ENCODE peak calls at places on chromosomes 6 and 20, in five cellular contexts. R is mesenchymal stem cell, F is H9, V is neuronal stem cell, Y is H1. L is an unnamed sample.

GRCh38 chr6:14681699-14682487 is 564.0 kb upstream of the JARID2 start:
- DNase-seq in R (no peak), F (no peak), V (no peak), Y (no peak), L (no peak)

GRCh38 chr6:142635130-142635529 is 309.8 kb downstream of the HIVEP2 start:
- DNase-seq in R (peak), F (no peak), V (no peak), Y (no peak), L (peak)

GRCh38 chr6:137926207-137926731 is 59.2 kb downstream of the TNFAIP3 start:
- DNase-seq in R (peak), F (peak), V (peak), Y (peak), L (peak)

GRCh38 chr20:63701329-63702035 is 5.0 kb downstream of the TNFRSF6B start:
- DNase-seq in R (no peak), F (no peak), V (no peak), Y (no peak), L (no peak)

GRCh38 chr20:58706975-58707681 is 14.5 kb downstream of the NPEPL1 start:
- DNase-seq in R (no peak), F (no peak), V (no peak), Y (no peak), L (no peak)

GRCh38 chr6:149964243-149965190 is 774 bp downstream of the ULBP1 start:
- DNase-seq in R (peak), F (peak), V (no peak), Y (no peak), L (no peak)

GRCh38 chr20:45911486-45912343 is at the start of gene PLTP:
- DNase-seq in R (peak), F (peak), V (peak), Y (no peak), L (no peak)

GRCh38 chr6:150169609-150170008 is 26.8 kb downstream of the PPP1R14C start:
- DNase-seq in R (peak), F (no peak), V (no peak), Y (no peak), L (no peak)

GRCh38 chr20:50850721-50851286 is 55.9 kb downstream of the BCAS4 start:
- DNase-seq in R (no peak), F (peak), V (no peak), Y (peak), L (no peak)

GRCh38 chr6:52416629-52417151 is 3.5 kb upstream of the EFHC1 start:
- DNase-seq in R (peak), F (no peak), V (peak), Y (no peak), L (no peak)

GRCh38 chr6:25942561-25943147 is 12.2 kb upstream of the SLC17A2 start:
- DNase-seq in R (peak), F (no peak), V (peak), Y (no peak), L (no peak)

GRCh38 chr20:41174782-41175181 is 37.4 kb downstream of the PLCG1 start:
- DNase-seq in R (peak), F (peak), V (no peak), Y (no peak), L (no peak)

GRCh38 chr20:35307666-35308653 is 15.7 kb upstream of the FAM83C start:
- DNase-seq in R (peak), F (no peak), V (no peak), Y (no peak), L (no peak)

GRCh38 chr6:51028271-51028670 is 209.6 kb downstream of the TFAP2B start:
- DNase-seq in R (no peak), F (no peak), V (no peak), Y (no peak), L (peak)

GRCh38 chr20:37630161-37630560 is 63.7 kb upstream of the CTNNBL1 start:
- DNase-seq in R (no peak), F (no peak), V (no peak), Y (no peak), L (no peak)

GRCh38 chr20:34980543-34981213 is 25.0 kb downstream of the MYH7B start:
- DNase-seq in R (peak), F (peak), V (no peak), Y (no peak), L (no peak)

GRCh38 chr6:137745321-137745720 is 121.7 kb upstream of the TNFAIP3 start:
- DNase-seq in R (no peak), F (no peak), V (no peak), Y (no peak), L (peak)

GRCh38 chr6:40845588-40845987 is 193.4 kb downstream of the UNC5CL start:
- DNase-seq in R (peak), F (peak), V (peak), Y (peak), L (peak)

GRCh38 chr20:62233684-62234083 is 4.6 kb upstream of the OSBPL2 start:
- DNase-seq in R (no peak), F (no peak), V (no peak), Y (no peak), L (no peak)

GRCh38 chr6:16301511-16301910 is 63.1 kb downstream of the GMPR start:
- DNase-seq in R (no peak), F (no peak), V (no peak), Y (no peak), L (no peak)

GRCh38 chr20:50924261-50924660 is 7.0 kb downstream of the ADNP start:
- DNase-seq in R (peak), F (no peak), V (no peak), Y (no peak), L (no peak)

GRCh38 chr6:128259735-128260685 is 260.4 kb downstream of the PTPRK start:
- DNase-seq in R (no peak), F (no peak), V (no peak), Y (no peak), L (no peak)

GRCh38 chr6:15511248-15512125 is 151.3 kb downstream of the DTNBP1 start:
- DNase-seq in R (no peak), F (no peak), V (no peak), Y (no peak), L (no peak)

DNA sequence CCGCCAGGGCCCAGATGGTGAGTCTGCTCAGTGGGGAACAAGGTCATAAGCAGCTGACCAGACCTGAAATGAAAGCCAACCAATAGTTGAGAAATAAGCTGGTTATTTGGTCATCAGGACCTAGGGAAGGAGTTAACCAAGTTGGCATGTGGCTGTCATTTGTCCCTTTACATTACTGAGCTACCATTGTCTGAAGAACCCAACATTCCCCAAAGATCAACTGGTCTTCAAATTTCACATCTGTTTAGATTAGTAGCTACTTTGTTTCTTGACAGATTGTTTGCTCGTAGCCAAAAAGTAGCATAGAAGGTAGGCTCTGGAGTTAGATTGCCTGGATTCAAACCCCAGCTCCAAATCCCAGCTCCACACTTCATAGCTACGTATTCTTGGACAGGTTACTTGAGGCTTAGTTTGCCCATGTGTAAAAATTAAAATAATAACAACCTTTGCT is 1.0 kb downstream of the NFKBIL1 start:
- DNase-seq in R (no peak), F (no peak), V (no peak), Y (no peak), L (no peak)
- H2BK5ac ChIP-seq in R (no peak), F (no peak), V (no peak), Y (no peak), L (no peak)

GRCh38 chr20:23340524-23340923 is 10.1 kb upstream of the NXT1 start:
- DNase-seq in R (peak), F (peak), V (no peak), Y (no peak), L (peak)
- H2BK12ac ChIP-seq in R (no peak), F (no peak), V (no peak), Y (no peak), L (no peak)

GRCh38 chr20:24648919-24649318 is 179.5 kb downstream of the SYNDIG1 start:
- DNase-seq in R (no peak), F (no peak), V (no peak), Y (no peak), L (no peak)

GRCh38 chr20:24651973-24652340 is 182.5 kb downstream of the SYNDIG1 start:
- DNase-seq in R (no peak), F (no peak), V (no peak), Y (no peak), L (no peak)

GRCh38 chr20:24651171-24651972 is 181.9 kb downstream of the SYNDIG1 start:
- DNase-seq in R (peak), F (no peak), V (no peak), Y (no peak), L (no peak)

GRCh38 chr20:24648481-24648880 is 179.1 kb downstream of the SYNDIG1 start:
- DNase-seq in R (no peak), F (no peak), V (no peak), Y (no peak), L (no peak)

DNA sequence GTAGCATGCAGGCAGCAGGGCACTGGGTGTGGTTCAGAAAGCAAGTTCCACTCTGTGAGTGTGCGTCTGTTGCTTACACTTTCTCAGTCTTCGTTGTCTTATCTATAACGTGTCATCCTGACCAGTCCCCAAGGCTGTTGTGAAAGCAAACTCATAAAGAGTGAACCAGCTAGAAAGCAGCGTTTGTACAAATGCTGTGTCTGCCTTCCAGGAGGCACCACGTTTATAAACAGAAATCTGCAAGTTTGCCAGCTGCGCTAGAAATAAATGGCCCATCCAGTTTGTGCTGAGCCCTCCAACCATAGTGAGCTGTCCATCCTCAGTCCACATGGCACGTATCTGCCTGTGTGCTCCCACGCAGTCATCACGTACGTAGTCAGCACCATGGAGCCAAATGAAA is 180.7 kb downstream of the SYNDIG1 start:
- DNase-seq in R (peak), F (no peak), V (no peak), Y (no peak), L (peak)
- H2BK5ac ChIP-seq in R (no peak), F (no peak), V (no peak), Y (no peak), L (no peak)

GRCh38 chr6:116366740-116367275 is 3.9 kb upstream of the DSE start:
- DNase-seq in R (no peak), F (no peak), V (no peak), Y (no peak), L (no peak)

GRCh38 chr6:116365743-116366142 is 5.0 kb upstream of the DSE start:
- DNase-seq in R (no peak), F (no peak), V (no peak), Y (no peak), L (no peak)

GRCh38 chr6:116362287-116362686 is 8.5 kb upstream of the DSE start:
- DNase-seq in R (no peak), F (no peak), V (no peak), Y (no peak), L (no peak)

GRCh38 chr6:116364361-116364760 is 6.4 kb upstream of the DSE start:
- DNase-seq in R (no peak), F (no peak), V (no peak), Y (no peak), L (peak)

DNA sequence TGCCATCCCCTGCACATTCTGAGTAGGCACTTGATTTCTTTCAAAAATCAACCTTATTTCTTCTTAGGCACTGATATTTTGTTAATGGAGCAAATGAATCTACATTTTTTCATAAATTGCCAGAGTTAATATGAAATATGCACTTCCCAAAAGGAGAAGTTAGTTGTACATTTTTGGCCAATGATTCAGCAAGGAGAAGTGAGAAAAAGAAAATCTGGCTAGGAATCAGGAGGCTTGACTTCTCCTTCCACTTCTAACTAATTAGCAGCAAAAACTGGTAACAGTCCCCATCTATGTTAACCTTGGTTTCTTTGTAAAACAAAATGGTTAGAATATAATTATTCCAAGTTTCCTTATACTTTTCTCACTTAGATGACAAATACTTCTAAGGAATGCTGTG is 7.0 kb upstream of the DSE start:
- DNase-seq in R (peak), F (no peak), V (no peak), Y (no peak), L (peak)
- H2BK12ac ChIP-seq in R (no peak), F (no peak), V (no peak), Y (no peak), L (no peak)

GRCh38 chr6:112154711-112155110 is 67.3 kb downstream of the FAM229B start:
- DNase-seq in R (no peak), F (no peak), V (no peak), Y (no peak), L (no peak)

GRCh38 chr6:112155900-112156299 is 68.5 kb downstream of the FAM229B start:
- DNase-seq in R (peak), F (no peak), V (no peak), Y (no peak), L (no peak)

GRCh38 chr6:112150363-112150762 is 63.0 kb downstream of the FAM229B start:
- DNase-seq in R (peak), F (no peak), V (no peak), Y (no peak), L (no peak)

GRCh38 chr6:112156694-112157093 is 69.3 kb downstream of the FAM229B start:
- DNase-seq in R (no peak), F (no peak), V (no peak), Y (no peak), L (no peak)

DNA sequence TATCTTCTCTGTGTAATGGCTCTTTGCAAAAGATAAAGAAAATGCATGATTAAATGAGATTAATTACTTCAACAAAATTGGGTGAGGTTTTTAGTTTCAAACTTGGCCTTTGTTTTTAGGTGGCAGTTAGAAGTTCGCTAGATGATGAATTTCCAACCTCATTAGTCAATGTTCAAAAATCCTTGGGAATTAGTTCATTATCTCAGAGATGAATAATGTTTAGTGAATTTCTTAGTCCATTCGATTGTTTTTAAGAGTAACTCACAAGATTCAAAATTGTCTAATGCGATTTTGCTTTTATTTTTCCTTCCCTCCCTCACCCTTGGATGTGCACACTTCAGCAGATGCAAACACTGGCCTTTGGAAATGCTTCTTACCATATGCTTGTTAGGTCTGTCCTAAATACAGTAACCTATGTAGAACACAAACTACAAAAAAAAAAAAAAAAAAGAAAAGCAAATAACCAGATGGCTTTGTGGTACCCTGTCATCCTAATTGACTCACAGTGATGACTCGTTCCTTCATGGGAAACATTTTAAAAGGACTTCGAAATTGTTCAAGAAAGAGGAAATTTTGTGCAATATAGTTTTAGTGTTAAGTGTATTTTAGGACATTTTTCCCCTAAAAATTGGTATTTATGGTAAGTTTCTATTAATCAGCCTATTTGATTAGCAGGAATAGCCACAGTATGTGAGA is 66.7 kb downstream of the FAM229B start:
- DNase-seq in R (peak), F (no peak), V (no peak), Y (no peak), L (no peak)
- H2BK5ac ChIP-seq in R (no peak), F (no peak), V (no peak), Y (no peak), L (no peak)

DNA sequence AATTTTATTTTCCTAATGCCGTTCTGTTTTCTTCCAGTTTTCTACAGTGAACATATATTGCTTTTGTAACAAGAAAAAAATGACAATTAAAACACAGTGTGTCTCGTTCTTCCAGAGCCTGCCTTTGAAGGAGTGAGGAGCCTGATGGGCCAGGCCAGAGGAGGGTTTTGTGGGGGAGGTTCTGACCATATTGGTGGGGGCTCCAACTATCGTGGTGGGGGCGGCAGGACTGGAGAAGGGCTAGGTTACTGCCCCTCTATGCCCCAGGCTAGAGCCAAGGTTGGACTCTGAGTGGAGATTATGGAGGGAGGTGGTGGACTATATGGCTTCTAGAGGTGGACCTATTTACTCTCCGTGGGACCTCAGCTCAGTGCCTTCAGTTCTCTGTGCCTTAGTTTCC is 24.0 kb downstream of the DLGAP4 start:
- DNase-seq in R (no peak), F (no peak), V (no peak), Y (no peak), L (no peak)
- H2BK12ac ChIP-seq in R (no peak), F (no peak), V (no peak), Y (no peak), L (no peak)

DNA sequence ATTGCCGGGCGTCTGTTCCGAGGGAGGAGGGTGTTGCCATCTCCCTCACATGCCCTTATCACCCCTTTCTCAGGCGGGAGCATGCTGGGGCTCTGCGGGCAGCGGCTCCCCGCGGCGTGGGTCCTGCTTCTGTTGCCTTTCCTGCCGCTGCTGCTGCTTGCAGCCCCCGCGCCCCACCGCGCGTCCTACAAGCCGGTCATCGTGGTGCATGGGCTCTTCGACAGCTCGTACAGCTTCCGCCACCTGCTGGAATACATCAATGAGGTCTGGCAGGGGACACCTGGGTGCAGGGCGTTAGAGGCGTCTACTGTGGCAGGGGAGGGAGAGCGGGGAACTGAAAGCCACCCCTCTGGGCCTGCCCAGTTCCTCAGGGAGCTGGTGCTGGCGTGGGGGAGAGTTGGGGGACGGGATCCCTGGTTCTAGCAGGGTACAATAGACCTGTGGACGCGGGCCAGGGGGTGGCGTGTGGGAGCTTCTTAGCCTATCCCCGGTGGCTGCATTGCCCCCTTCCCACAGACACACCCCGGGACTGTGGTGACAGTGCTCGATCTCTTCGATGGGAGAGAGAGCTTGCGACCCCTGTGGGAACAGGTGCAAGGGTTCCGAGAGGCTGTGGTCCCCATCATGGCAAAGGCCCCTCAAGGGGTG is 697 bp downstream of the PPT2 start:
- DNase-seq in R (peak), F (peak), V (no peak), Y (no peak), L (peak)
- H2BK5ac ChIP-seq in R (no peak), F (no peak), V (peak), Y (peak), L (no peak)

GRCh38 chr20:60700728-60701127 is 551.3 kb upstream of the CDH4 start:
- DNase-seq in R (no peak), F (no peak), V (no peak), Y (no peak), L (no peak)
- H2BK12ac ChIP-seq in R (no peak), F (no peak), V (no peak), Y (no peak), L (no peak)

GRCh38 chr6:125301435-125302391 is at the start of gene HDDC2:
- DNase-seq in R (peak), F (peak), V (peak), Y (no peak), L (peak)
- H2BK5ac ChIP-seq in R (peak), F (no peak), V (no peak), Y (peak), L (peak)

L was measured in trophoblast cell.